ENCODE peak calls at places on chromosomes 16 and 17, in nine cellular contexts. K is brain microvascular endothelial cell, D is A673, Q is lower leg skin, R is IMR-90, H is type B pancreatic cell, G is A549, L is natural killer cell, X is neural crest cell. O is an unnamed sample.

GRCh38 chr16:57092786-57093301 is 461 bp downstream of the CPNE2 start:
- DNase-seq in K (no peak), D (peak), Q (no peak), R (no peak), H (no peak), G (peak), L (no peak), X (peak), O (no peak)

GRCh38 chr16:48511071-48511540 is 98.9 kb downstream of the N4BP1 start:
- DNase-seq in K (peak), D (no peak), Q (no peak), R (peak), H (no peak), G (no peak), L (no peak), X (no peak), O (no peak)

GRCh38 chr17:601462-602303 is 113.0 kb downstream of the VPS53 start:
- DNase-seq in K (no peak), D (peak), Q (peak), R (peak), H (no peak), G (no peak), L (no peak), X (no peak), O (no peak)

GRCh38 chr16:10182186-10182683 is at the start of gene GRIN2A:
- DNase-seq in K (no peak), D (no peak), Q (no peak), R (no peak), H (peak), G (no peak), L (no peak), X (peak), O (no peak)

GRCh38 chr17:40862985-40863733 is 3.9 kb downstream of the KRT12 start:
- DNase-seq in K (no peak), D (no peak), Q (no peak), R (no peak), H (no peak), G (no peak), L (no peak), X (peak), O (no peak)

GRCh38 chr16:20004931-20005330 is 68.8 kb downstream of the GPR139 start:
- DNase-seq in K (no peak), D (no peak), Q (no peak), R (no peak), H (no peak), G (no peak), L (no peak), X (no peak), O (no peak)

GRCh38 chr17:61739002-61739401 is 124.3 kb downstream of the BRIP1 start:
- DNase-seq in K (no peak), D (no peak), Q (no peak), R (no peak), H (no peak), G (no peak), L (no peak), X (no peak), O (no peak)

GRCh38 chr16:1745181-1745899 is 26.0 kb downstream of the NME3 start:
- DNase-seq in K (peak), D (no peak), Q (no peak), R (peak), H (no peak), G (no peak), L (no peak), X (no peak), O (peak)

GRCh38 chr16:87507351-87508069 is 14.7 kb upstream of the ZCCHC14 start:
- DNase-seq in K (no peak), D (no peak), Q (no peak), R (no peak), H (no peak), G (no peak), L (no peak), X (no peak), O (no peak)

GRCh38 chr17:3613139-3613538 is 3.9 kb upstream of the TRPV1 start:
- DNase-seq in K (no peak), D (no peak), Q (no peak), R (no peak), H (no peak), G (no peak), L (no peak), X (no peak), O (no peak)

GRCh38 chr17:31532161-31532515 is 140.7 kb downstream of the RAB11FIP4 start:
- DNase-seq in K (no peak), D (no peak), Q (no peak), R (no peak), H (no peak), G (no peak), L (no peak), X (no peak), O (no peak)

GRCh38 chr17:10337136-10337535 is 35.7 kb downstream of the MYH13 start:
- DNase-seq in K (no peak), D (no peak), Q (no peak), R (peak), H (no peak), G (no peak), L (no peak), X (no peak), O (no peak)

GRCh38 chr16:82432261-82432660 is 194.5 kb upstream of the CDH13 start:
- DNase-seq in K (no peak), D (no peak), Q (no peak), R (no peak), H (no peak), G (no peak), L (no peak), X (no peak), O (no peak)

GRCh38 chr16:79299154-79299799 is 301.3 kb downstream of the MAF start:
- DNase-seq in K (no peak), D (no peak), Q (no peak), R (no peak), H (no peak), G (no peak), L (no peak), X (peak), O (no peak)

GRCh38 chr16:66928702-66929388 is 3.5 kb upstream of the RRAD start:
- DNase-seq in K (peak), D (peak), Q (no peak), R (peak), H (no peak), G (no peak), L (no peak), X (no peak), O (no peak)

GRCh38 chr17:47239663-47240374 is 13.8 kb upstream of the ITGB3 start:
- DNase-seq in K (peak), D (peak), Q (peak), R (peak), H (no peak), G (peak), L (no peak), X (no peak), O (peak)

GRCh38 chr17:36544049-36544319 is 735 bp upstream of the GGNBP2 start:
- DNase-seq in K (peak), D (peak), Q (no peak), R (peak), H (no peak), G (peak), L (no peak), X (no peak), O (no peak)

GRCh38 chr17:63498621-63499195 is 21.8 kb downstream of the ACE start:
- DNase-seq in K (no peak), D (no peak), Q (no peak), R (peak), H (no peak), G (no peak), L (no peak), X (no peak), O (peak)

GRCh38 chr16:78684040-78684611 is 584.7 kb downstream of the WWOX start:
- DNase-seq in K (peak), D (peak), Q (peak), R (peak), H (no peak), G (peak), L (no peak), X (no peak), O (peak)

GRCh38 chr17:18191967-18192366 is 8.3 kb downstream of the ALKBH5 start:
- DNase-seq in K (no peak), D (no peak), Q (no peak), R (no peak), H (no peak), G (peak), L (no peak), X (no peak), O (no peak)

GRCh38 chr16:21996923-21997692 is 3.8 kb downstream of the PDZD9 start:
- DNase-seq in K (no peak), D (no peak), Q (no peak), R (no peak), H (no peak), G (no peak), L (no peak), X (no peak), O (no peak)
- TF ChIP-seq CTCF in K (no peak), D (no peak), Q (no peak), R (no peak), H (no peak), G (no peak), L (no peak), X (no peak), O (no peak)

DNA sequence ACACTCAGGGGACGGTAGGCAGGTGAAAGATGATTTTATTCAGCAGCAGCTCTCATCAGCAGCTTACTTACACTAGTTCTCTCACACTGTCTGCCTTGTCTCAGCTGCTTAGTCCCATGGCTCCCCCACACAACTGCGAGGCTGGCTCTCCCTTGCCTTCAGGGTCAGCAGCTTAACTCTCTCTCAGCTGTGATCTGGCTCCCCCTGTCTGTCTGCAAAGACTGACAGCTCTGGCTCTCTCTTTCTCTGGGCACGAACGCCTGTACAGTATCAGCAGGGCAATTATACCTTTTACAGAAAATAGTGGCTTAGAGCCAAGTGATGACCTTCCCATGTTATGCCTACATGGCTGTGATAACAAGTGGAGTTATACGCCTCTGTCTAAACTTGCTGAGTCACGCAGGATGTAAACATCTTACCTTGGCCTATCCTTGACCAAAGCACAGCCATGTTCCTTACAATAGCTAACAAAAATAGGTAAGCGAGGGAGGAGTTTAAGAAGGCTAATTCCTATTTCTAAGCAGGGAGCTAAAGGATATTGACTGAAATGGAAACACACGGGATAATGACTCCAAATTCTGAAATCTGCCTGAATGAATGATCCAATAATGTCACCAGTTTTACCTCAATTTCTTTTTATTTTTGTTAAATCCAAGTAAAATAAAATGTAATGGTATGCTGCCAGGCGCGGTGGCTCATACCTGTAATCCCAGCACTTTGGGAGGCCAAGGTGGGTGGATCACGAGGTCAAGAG is 1.1 kb upstream of the NDUFAB1 start:
- DNase-seq in K (no peak), D (peak), Q (no peak), R (no peak), H (no peak), G (peak), L (no peak), X (peak), O (no peak)
- TF ChIP-seq CTCF in K (peak), D (peak), Q (no peak), R (no peak), H (no peak), G (peak), L (no peak), X (no peak), O (no peak)

GRCh38 chr16:86224629-86225028 is 285.7 kb upstream of the FOXF1 start:
- DNase-seq in K (no peak), D (no peak), Q (no peak), R (no peak), H (no peak), G (no peak), L (no peak), X (no peak), O (no peak)

GRCh38 chr16:86222965-86223551 is 287.3 kb upstream of the FOXF1 start:
- DNase-seq in K (peak), D (no peak), Q (no peak), R (peak), H (no peak), G (no peak), L (no peak), X (no peak), O (peak)

GRCh38 chr16:86222541-86222940 is 287.8 kb upstream of the FOXF1 start:
- DNase-seq in K (no peak), D (no peak), Q (no peak), R (peak), H (no peak), G (no peak), L (no peak), X (no peak), O (peak)

GRCh38 chr16:86225905-86226371 is 284.4 kb upstream of the FOXF1 start:
- DNase-seq in K (no peak), D (no peak), Q (no peak), R (peak), H (no peak), G (no peak), L (no peak), X (no peak), O (no peak)

DNA sequence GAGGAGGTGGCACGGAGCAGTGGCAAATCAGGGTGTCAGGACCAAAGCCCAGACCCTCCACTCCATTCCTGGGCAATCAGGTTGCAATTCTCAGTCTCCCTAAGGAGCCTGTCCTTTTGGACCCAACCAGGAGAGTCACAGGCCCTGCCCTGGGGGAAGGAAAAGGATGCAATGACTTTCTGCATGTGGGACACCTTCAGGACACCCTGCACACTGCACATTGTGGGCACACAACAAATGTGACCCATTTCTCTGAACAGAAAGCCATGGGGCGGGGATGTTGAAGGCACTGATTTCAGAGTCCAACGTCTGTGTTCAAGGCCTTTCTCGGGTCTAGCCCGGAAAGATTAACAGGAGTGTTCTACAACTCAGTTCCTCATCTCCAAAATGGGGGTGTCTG is 286.2 kb upstream of the FOXF1 start:
- DNase-seq in K (no peak), D (no peak), Q (no peak), R (no peak), H (no peak), G (no peak), L (no peak), X (no peak), O (no peak)
- TF ChIP-seq CTCF in K (peak), D (no peak), Q (no peak), R (peak), H (no peak), G (no peak), L (no peak), X (no peak), O (peak)

DNA sequence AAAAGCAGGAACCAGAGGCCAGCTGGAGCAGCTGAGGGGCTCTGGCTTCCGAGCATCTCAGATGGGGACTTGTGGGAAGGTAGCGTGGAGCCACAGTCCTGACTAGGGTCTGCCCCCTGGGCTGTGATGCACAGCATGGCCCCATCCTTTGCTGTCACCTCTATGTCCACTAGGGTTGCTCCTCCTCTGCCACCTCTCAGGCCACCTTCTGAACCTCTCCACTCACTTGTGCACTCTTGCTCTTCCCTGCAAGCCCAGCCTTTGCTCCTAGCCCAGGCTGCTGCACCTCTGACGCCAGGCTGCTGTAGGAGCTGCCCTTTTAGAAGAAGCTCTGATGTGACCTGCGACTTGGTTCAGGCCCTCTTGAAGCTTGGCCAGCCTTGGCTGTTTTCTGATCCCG is 24.3 kb upstream of the SMPD3 start:
- DNase-seq in K (no peak), D (no peak), Q (no peak), R (no peak), H (no peak), G (no peak), L (no peak), X (no peak), O (no peak)
- TF ChIP-seq CTCF in K (no peak), D (no peak), Q (no peak), R (no peak), H (no peak), G (no peak), L (no peak), X (no peak), O (no peak)

DNA sequence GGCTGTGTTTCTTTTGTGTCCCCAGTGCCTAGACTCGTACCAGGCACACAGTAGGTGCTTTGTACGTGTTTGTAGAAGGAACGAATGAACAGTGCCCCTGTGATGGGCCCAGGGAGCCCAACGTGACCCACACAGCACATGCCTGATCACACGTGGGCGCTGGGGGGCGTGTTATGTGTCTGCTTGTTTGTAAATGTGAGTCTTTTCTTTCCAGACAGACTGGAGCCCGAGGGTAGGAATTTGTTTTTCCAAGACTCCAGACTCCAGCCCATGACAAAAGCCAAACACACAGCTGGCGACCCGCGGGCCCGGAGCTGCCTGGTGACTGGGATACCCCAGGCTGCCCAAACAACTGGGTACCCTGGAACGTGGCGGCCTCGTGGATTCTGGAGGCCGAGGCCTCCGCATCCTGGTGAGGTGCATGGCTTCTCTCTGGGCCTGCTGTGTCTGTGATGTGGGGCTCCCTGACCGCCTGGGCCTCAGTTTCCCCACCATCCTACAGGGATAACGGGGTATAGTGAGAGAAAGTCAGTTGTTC is 14.9 kb upstream of the CBFA2T3 start:
- DNase-seq in K (no peak), D (no peak), Q (no peak), R (no peak), H (no peak), G (no peak), L (no peak), X (no peak), O (no peak)
- TF ChIP-seq CTCF in K (no peak), D (no peak), Q (no peak), R (no peak), H (no peak), G (no peak), L (no peak), X (no peak), O (no peak)

GRCh38 chr17:43170140-43170765 is 761 bp upstream of the NBR1 start:
- DNase-seq in K (peak), D (peak), Q (peak), R (peak), H (peak), G (peak), L (peak), X (peak), O (peak)

GRCh38 chr17:43170766-43171681 is at the start of gene NBR1:
- DNase-seq in K (peak), D (peak), Q (peak), R (peak), H (peak), G (peak), L (peak), X (peak), O (peak)

GRCh38 chr17:43175213-43176118 is 4.5 kb downstream of the NBR1 start:
- DNase-seq in K (peak), D (no peak), Q (no peak), R (peak), H (no peak), G (no peak), L (no peak), X (no peak), O (no peak)

GRCh38 chr17:43169561-43170139 is 1.4 kb upstream of the NBR1 start:
- DNase-seq in K (no peak), D (peak), Q (peak), R (peak), H (no peak), G (peak), L (peak), X (no peak), O (no peak)

GRCh38 chr17:43171761-43172487 is 910 bp downstream of the NBR1 start:
- DNase-seq in K (peak), D (peak), Q (peak), R (peak), H (no peak), G (peak), L (no peak), X (no peak), O (peak)
- TF ChIP-seq CTCF in K (peak), D (peak), Q (no peak), R (peak), H (peak), G (peak), L (no peak), X (no peak), O (peak)

DNA sequence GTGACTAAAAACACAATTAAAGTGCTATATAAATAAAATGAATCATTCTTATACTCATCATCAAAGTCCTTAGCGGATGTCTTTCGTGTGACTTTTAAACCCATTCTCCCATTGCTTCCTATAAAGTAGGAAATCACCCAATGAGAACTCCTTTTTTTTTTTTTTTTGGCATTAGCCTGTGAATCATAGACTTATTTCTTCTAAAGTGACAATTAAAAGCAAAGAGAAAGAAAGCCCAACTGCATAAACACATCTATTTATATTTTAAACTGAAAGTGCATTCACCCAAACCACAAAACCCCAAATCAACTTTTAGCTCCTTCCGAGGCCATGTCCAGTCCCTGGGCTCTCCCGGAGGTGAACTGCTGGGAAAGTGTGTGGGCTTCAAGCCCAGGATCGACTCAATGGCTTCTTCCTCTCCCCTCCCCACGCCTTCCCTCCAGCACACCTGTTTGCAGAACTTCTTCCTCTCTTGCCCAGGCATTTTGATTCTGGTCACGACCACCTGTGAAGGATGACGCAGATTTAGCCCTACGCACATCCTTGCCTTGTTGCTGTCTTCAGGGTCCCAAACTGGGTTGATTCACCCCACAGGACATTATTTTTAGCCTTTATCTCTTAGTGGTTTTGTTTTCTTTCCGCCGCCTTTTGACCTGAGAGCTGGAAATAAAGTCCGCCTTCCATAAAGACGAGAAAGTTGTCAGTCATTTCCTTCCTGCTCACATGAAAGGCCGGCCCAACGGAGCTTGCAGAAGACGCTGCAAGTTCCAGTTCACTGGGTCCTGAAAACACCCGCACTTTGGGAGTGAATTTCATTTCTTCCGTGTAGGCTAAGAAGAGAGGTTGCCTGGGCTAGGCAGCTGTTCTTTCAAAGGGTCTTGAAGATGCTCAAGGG is 166.8 kb downstream of the MAP2K6 start:
- DNase-seq in K (no peak), D (no peak), Q (no peak), R (peak), H (no peak), G (no peak), L (no peak), X (no peak), O (no peak)
- TF ChIP-seq CTCF in K (no peak), D (no peak), Q (no peak), R (no peak), H (no peak), G (no peak), L (no peak), X (no peak), O (no peak)

GRCh38 chr16:64469906-64470702 is 651.8 kb downstream of the CDH11 start:
- DNase-seq in K (no peak), D (no peak), Q (no peak), R (no peak), H (no peak), G (no peak), L (no peak), X (no peak), O (no peak)
- TF ChIP-seq CTCF in K (peak), D (peak), Q (no peak), R (peak), H (no peak), G (no peak), L (no peak), X (no peak), O (peak)

GRCh38 chr17:2366747-2367494 is 29.6 kb downstream of the SGSM2 start:
- DNase-seq in K (no peak), D (no peak), Q (no peak), R (no peak), H (no peak), G (peak), L (no peak), X (peak), O (no peak)
- TF ChIP-seq CTCF in K (peak), D (no peak), Q (no peak), R (peak), H (peak), G (peak), L (no peak), X (peak), O (no peak)